ENCODE peak calls at places on chromosome 11, in seven cellular contexts. One of them, this sample, is unnamed.

GRCh38 chr11:88231894-88232482 is 56.7 kb upstream of the RAB38 start:
- DNase-seq in stimulated activated CD4-positive, alpha-beta T cell treated with anti-CD3 and anti-CD28 coated beads, Interleukin-15, amount 100 ng/mL, for 48 hours: no peak
- DNase-seq in activated B cell treated with CpG ODN at 0.5 μM for 24 hours: no peak
- DNase-seq in T-helper 9 cell: no peak
- DNase-seq in T-cell: no peak
- DNase-seq in AG09309: peak
- DNase-seq in NCI-H1417: peak
- DNase-seq in this sample: peak

GRCh38 chr11:84581083-84581482 is 1046.1 kb downstream of the DLG2 start:
- DNase-seq in activated B cell treated with CpG ODN at 0.5 μM for 24 hours: no peak
- DNase-seq in T-helper 9 cell: no peak
- DNase-seq in NCI-H1417: no peak
- DNase-seq in stimulated activated CD4-positive, alpha-beta T cell treated with anti-CD3 and anti-CD28 coated beads, Interleukin-15, amount 100 ng/mL, for 48 hours: no peak
- DNase-seq in AG09309: no peak
- DNase-seq in T-cell: no peak
- DNase-seq in this sample: no peak

GRCh38 chr11:120442031-120442430 is 69.5 kb upstream of the GRIK4 start:
- DNase-seq in AG09309: no peak
- DNase-seq in stimulated activated CD4-positive, alpha-beta T cell treated with anti-CD3 and anti-CD28 coated beads, Interleukin-15, amount 100 ng/mL, for 48 hours: no peak
- DNase-seq in T-helper 9 cell: no peak
- DNase-seq in T-cell: no peak
- DNase-seq in NCI-H1417: no peak
- DNase-seq in activated B cell treated with CpG ODN at 0.5 μM for 24 hours: no peak
- DNase-seq in this sample: no peak

GRCh38 chr11:1763796-1764661 is at the start of gene CTSD:
- DNase-seq in NCI-H1417: peak
- DNase-seq in T-helper 9 cell: peak
- DNase-seq in activated B cell treated with CpG ODN at 0.5 μM for 24 hours: peak
- DNase-seq in AG09309: no peak
- DNase-seq in stimulated activated CD4-positive, alpha-beta T cell treated with anti-CD3 and anti-CD28 coated beads, Interleukin-15, amount 100 ng/mL, for 48 hours: peak
- DNase-seq in T-cell: peak
- DNase-seq in this sample: peak

GRCh38 chr11:8082391-8083087 is 1.5 kb downstream of the TUB start:
- DNase-seq in NCI-H1417: peak
- DNase-seq in activated B cell treated with CpG ODN at 0.5 μM for 24 hours: no peak
- DNase-seq in AG09309: no peak
- DNase-seq in stimulated activated CD4-positive, alpha-beta T cell treated with anti-CD3 and anti-CD28 coated beads, Interleukin-15, amount 100 ng/mL, for 48 hours: no peak
- DNase-seq in T-helper 9 cell: no peak
- DNase-seq in T-cell: no peak
- DNase-seq in this sample: no peak

GRCh38 chr11:10651579-10652361 is 41.8 kb downstream of the IRAG1 start:
- DNase-seq in NCI-H1417: peak
- DNase-seq in T-helper 9 cell: no peak
- DNase-seq in AG09309: no peak
- DNase-seq in activated B cell treated with CpG ODN at 0.5 μM for 24 hours: no peak
- DNase-seq in stimulated activated CD4-positive, alpha-beta T cell treated with anti-CD3 and anti-CD28 coated beads, Interleukin-15, amount 100 ng/mL, for 48 hours: no peak
- DNase-seq in T-cell: no peak
- DNase-seq in this sample: no peak

GRCh38 chr11:78190374-78190773 is 1.7 kb downstream of the USP35 start:
- DNase-seq in T-helper 9 cell: no peak
- DNase-seq in NCI-H1417: no peak
- DNase-seq in T-cell: no peak
- DNase-seq in AG09309: no peak
- DNase-seq in stimulated activated CD4-positive, alpha-beta T cell treated with anti-CD3 and anti-CD28 coated beads, Interleukin-15, amount 100 ng/mL, for 48 hours: no peak
- DNase-seq in activated B cell treated with CpG ODN at 0.5 μM for 24 hours: no peak
- DNase-seq in this sample: no peak

GRCh38 chr11:132987936-132988335 is 544.4 kb downstream of the OPCML start:
- DNase-seq in activated B cell treated with CpG ODN at 0.5 μM for 24 hours: no peak
- DNase-seq in T-cell: no peak
- DNase-seq in AG09309: no peak
- DNase-seq in NCI-H1417: no peak
- DNase-seq in T-helper 9 cell: no peak
- DNase-seq in stimulated activated CD4-positive, alpha-beta T cell treated with anti-CD3 and anti-CD28 coated beads, Interleukin-15, amount 100 ng/mL, for 48 hours: no peak
- DNase-seq in this sample: no peak

GRCh38 chr11:124717421-124717785 is 22.3 kb upstream of the NRGN start:
- DNase-seq in activated B cell treated with CpG ODN at 0.5 μM for 24 hours: no peak
- DNase-seq in T-cell: no peak
- DNase-seq in NCI-H1417: no peak
- DNase-seq in T-helper 9 cell: no peak
- DNase-seq in stimulated activated CD4-positive, alpha-beta T cell treated with anti-CD3 and anti-CD28 coated beads, Interleukin-15, amount 100 ng/mL, for 48 hours: no peak
- DNase-seq in AG09309: no peak
- DNase-seq in this sample: no peak

GRCh38 chr11:128738942-128739341 is 45.1 kb downstream of the FLI1 start:
- DNase-seq in T-helper 9 cell: no peak
- DNase-seq in AG09309: no peak
- DNase-seq in activated B cell treated with CpG ODN at 0.5 μM for 24 hours: no peak
- DNase-seq in NCI-H1417: no peak
- DNase-seq in stimulated activated CD4-positive, alpha-beta T cell treated with anti-CD3 and anti-CD28 coated beads, Interleukin-15, amount 100 ng/mL, for 48 hours: no peak
- DNase-seq in T-cell: no peak
- DNase-seq in this sample: no peak

GRCh38 chr11:2777871-2778629 is 78.3 kb upstream of the KCNQ1OT1 start:
- DNase-seq in activated B cell treated with CpG ODN at 0.5 μM for 24 hours: peak
- DNase-seq in AG09309: no peak
- DNase-seq in T-cell: no peak
- DNase-seq in NCI-H1417: peak
- DNase-seq in T-helper 9 cell: no peak
- DNase-seq in stimulated activated CD4-positive, alpha-beta T cell treated with anti-CD3 and anti-CD28 coated beads, Interleukin-15, amount 100 ng/mL, for 48 hours: no peak
- DNase-seq in this sample: no peak

GRCh38 chr11:112558691-112559090 is 298.0 kb upstream of the PLET1 start:
- DNase-seq in AG09309: no peak
- DNase-seq in activated B cell treated with CpG ODN at 0.5 μM for 24 hours: no peak
- DNase-seq in stimulated activated CD4-positive, alpha-beta T cell treated with anti-CD3 and anti-CD28 coated beads, Interleukin-15, amount 100 ng/mL, for 48 hours: no peak
- DNase-seq in T-cell: no peak
- DNase-seq in NCI-H1417: no peak
- DNase-seq in T-helper 9 cell: no peak
- DNase-seq in this sample: no peak

GRCh38 chr11:66335531-66336233 is 552 bp downstream of the RIN1 start:
- DNase-seq in activated B cell treated with CpG ODN at 0.5 μM for 24 hours: no peak
- DNase-seq in T-helper 9 cell: no peak
- DNase-seq in NCI-H1417: peak
- DNase-seq in AG09309: no peak
- DNase-seq in T-cell: no peak
- DNase-seq in stimulated activated CD4-positive, alpha-beta T cell treated with anti-CD3 and anti-CD28 coated beads, Interleukin-15, amount 100 ng/mL, for 48 hours: no peak
- DNase-seq in this sample: no peak

GRCh38 chr11:57772562-57772961 is 11.0 kb downstream of the CTNND1 start:
- DNase-seq in AG09309: no peak
- DNase-seq in T-cell: no peak
- DNase-seq in T-helper 9 cell: no peak
- DNase-seq in activated B cell treated with CpG ODN at 0.5 μM for 24 hours: no peak
- DNase-seq in stimulated activated CD4-positive, alpha-beta T cell treated with anti-CD3 and anti-CD28 coated beads, Interleukin-15, amount 100 ng/mL, for 48 hours: no peak
- DNase-seq in NCI-H1417: no peak
- DNase-seq in this sample: no peak

GRCh38 chr11:83724704-83725114 is 438.5 kb upstream of the CCDC90B start:
- DNase-seq in AG09309: no peak
- DNase-seq in T-helper 9 cell: no peak
- DNase-seq in activated B cell treated with CpG ODN at 0.5 μM for 24 hours: no peak
- DNase-seq in NCI-H1417: peak
- DNase-seq in stimulated activated CD4-positive, alpha-beta T cell treated with anti-CD3 and anti-CD28 coated beads, Interleukin-15, amount 100 ng/mL, for 48 hours: no peak
- DNase-seq in T-cell: no peak
- DNase-seq in this sample: no peak

GRCh38 chr11:88849368-88849767 is 216.4 kb downstream of the GRM5 start:
- DNase-seq in stimulated activated CD4-positive, alpha-beta T cell treated with anti-CD3 and anti-CD28 coated beads, Interleukin-15, amount 100 ng/mL, for 48 hours: no peak
- DNase-seq in T-cell: no peak
- DNase-seq in activated B cell treated with CpG ODN at 0.5 μM for 24 hours: no peak
- DNase-seq in T-helper 9 cell: no peak
- DNase-seq in AG09309: peak
- DNase-seq in NCI-H1417: no peak
- DNase-seq in this sample: no peak

GRCh38 chr11:74696932-74697687 is 34.1 kb downstream of the CHRDL2 start:
- DNase-seq in activated B cell treated with CpG ODN at 0.5 μM for 24 hours: no peak
- DNase-seq in NCI-H1417: no peak
- DNase-seq in AG09309: peak
- DNase-seq in T-helper 9 cell: no peak
- DNase-seq in T-cell: no peak
- DNase-seq in stimulated activated CD4-positive, alpha-beta T cell treated with anti-CD3 and anti-CD28 coated beads, Interleukin-15, amount 100 ng/mL, for 48 hours: no peak
- DNase-seq in this sample: no peak

GRCh38 chr11:70111269-70112016 is 33.3 kb downstream of the ANO1 start:
- DNase-seq in AG09309: peak
- DNase-seq in stimulated activated CD4-positive, alpha-beta T cell treated with anti-CD3 and anti-CD28 coated beads, Interleukin-15, amount 100 ng/mL, for 48 hours: no peak
- DNase-seq in T-cell: no peak
- DNase-seq in T-helper 9 cell: no peak
- DNase-seq in NCI-H1417: peak
- DNase-seq in activated B cell treated with CpG ODN at 0.5 μM for 24 hours: no peak
- DNase-seq in this sample: no peak

GRCh38 chr11:124638500-124638899 is 15.8 kb downstream of the TBRG1 start:
- DNase-seq in T-helper 9 cell: no peak
- DNase-seq in AG09309: no peak
- DNase-seq in T-cell: no peak
- DNase-seq in activated B cell treated with CpG ODN at 0.5 μM for 24 hours: no peak
- DNase-seq in NCI-H1417: no peak
- DNase-seq in stimulated activated CD4-positive, alpha-beta T cell treated with anti-CD3 and anti-CD28 coated beads, Interleukin-15, amount 100 ng/mL, for 48 hours: no peak
- DNase-seq in this sample: no peak

GRCh38 chr11:12469451-12469850 is 92.1 kb downstream of the PARVA start:
- DNase-seq in activated B cell treated with CpG ODN at 0.5 μM for 24 hours: no peak
- DNase-seq in T-helper 9 cell: no peak
- DNase-seq in AG09309: no peak
- DNase-seq in T-cell: no peak
- DNase-seq in stimulated activated CD4-positive, alpha-beta T cell treated with anti-CD3 and anti-CD28 coated beads, Interleukin-15, amount 100 ng/mL, for 48 hours: no peak
- DNase-seq in NCI-H1417: no peak
- DNase-seq in this sample: no peak

GRCh38 chr11:95505927-95506426 is 275.0 kb upstream of the SESN3 start:
- DNase-seq in activated B cell treated with CpG ODN at 0.5 μM for 24 hours: no peak
- DNase-seq in T-cell: no peak
- DNase-seq in stimulated activated CD4-positive, alpha-beta T cell treated with anti-CD3 and anti-CD28 coated beads, Interleukin-15, amount 100 ng/mL, for 48 hours: no peak
- DNase-seq in NCI-H1417: no peak
- DNase-seq in T-helper 9 cell: no peak
- DNase-seq in AG09309: peak
- DNase-seq in this sample: no peak

GRCh38 chr11:128342511-128343133 is 244.7 kb downstream of the ETS1 start:
- DNase-seq in activated B cell treated with CpG ODN at 0.5 μM for 24 hours: no peak
- DNase-seq in stimulated activated CD4-positive, alpha-beta T cell treated with anti-CD3 and anti-CD28 coated beads, Interleukin-15, amount 100 ng/mL, for 48 hours: peak
- DNase-seq in T-helper 9 cell: peak
- DNase-seq in NCI-H1417: peak
- DNase-seq in T-cell: peak
- DNase-seq in AG09309: peak
- DNase-seq in this sample: no peak

GRCh38 chr11:118258410-118258809 is 5.7 kb downstream of the MPZL2 start:
- DNase-seq in T-helper 9 cell: no peak
- DNase-seq in T-cell: no peak
- DNase-seq in activated B cell treated with CpG ODN at 0.5 μM for 24 hours: no peak
- DNase-seq in AG09309: no peak
- DNase-seq in NCI-H1417: peak
- DNase-seq in stimulated activated CD4-positive, alpha-beta T cell treated with anti-CD3 and anti-CD28 coated beads, Interleukin-15, amount 100 ng/mL, for 48 hours: no peak
- DNase-seq in this sample: no peak

GRCh38 chr11:118139578-118139977 is 13.0 kb downstream of the SCN4B start:
- DNase-seq in AG09309: no peak
- DNase-seq in T-helper 9 cell: no peak
- DNase-seq in activated B cell treated with CpG ODN at 0.5 μM for 24 hours: no peak
- DNase-seq in NCI-H1417: no peak
- DNase-seq in T-cell: no peak
- DNase-seq in stimulated activated CD4-positive, alpha-beta T cell treated with anti-CD3 and anti-CD28 coated beads, Interleukin-15, amount 100 ng/mL, for 48 hours: no peak
- DNase-seq in this sample: no peak

GRCh38 chr11:66845876-66846212 is 2.6 kb downstream of the RCE1 start:
- DNase-seq in T-helper 9 cell: no peak
- DNase-seq in NCI-H1417: no peak
- DNase-seq in stimulated activated CD4-positive, alpha-beta T cell treated with anti-CD3 and anti-CD28 coated beads, Interleukin-15, amount 100 ng/mL, for 48 hours: no peak
- DNase-seq in AG09309: no peak
- DNase-seq in T-cell: no peak
- DNase-seq in activated B cell treated with CpG ODN at 0.5 μM for 24 hours: no peak
- DNase-seq in this sample: no peak

GRCh38 chr11:108498816-108499408 is 728 bp upstream of the POGLUT3 start:
- DNase-seq in stimulated activated CD4-positive, alpha-beta T cell treated with anti-CD3 and anti-CD28 coated beads, Interleukin-15, amount 100 ng/mL, for 48 hours: no peak
- DNase-seq in activated B cell treated with CpG ODN at 0.5 μM for 24 hours: no peak
- DNase-seq in T-cell: no peak
- DNase-seq in AG09309: no peak
- DNase-seq in T-helper 9 cell: no peak
- DNase-seq in NCI-H1417: no peak
- DNase-seq in this sample: no peak

GRCh38 chr11:32176223-32176811 is 85.4 kb downstream of the RCN1 start:
- DNase-seq in T-helper 9 cell: peak
- DNase-seq in activated B cell treated with CpG ODN at 0.5 μM for 24 hours: peak
- DNase-seq in T-cell: peak
- DNase-seq in NCI-H1417: peak
- DNase-seq in stimulated activated CD4-positive, alpha-beta T cell treated with anti-CD3 and anti-CD28 coated beads, Interleukin-15, amount 100 ng/mL, for 48 hours: peak
- DNase-seq in AG09309: peak
- DNase-seq in this sample: peak

GRCh38 chr11:8049084-8049483 is 31.9 kb upstream of the TUB start:
- DNase-seq in activated B cell treated with CpG ODN at 0.5 μM for 24 hours: no peak
- DNase-seq in NCI-H1417: no peak
- DNase-seq in stimulated activated CD4-positive, alpha-beta T cell treated with anti-CD3 and anti-CD28 coated beads, Interleukin-15, amount 100 ng/mL, for 48 hours: no peak
- DNase-seq in T-helper 9 cell: no peak
- DNase-seq in AG09309: no peak
- DNase-seq in T-cell: no peak
- DNase-seq in this sample: no peak

GRCh38 chr11:14386895-14387480 is 28.0 kb upstream of the RRAS2 start:
- DNase-seq in AG09309: peak
- DNase-seq in T-helper 9 cell: no peak
- DNase-seq in T-cell: no peak
- DNase-seq in stimulated activated CD4-positive, alpha-beta T cell treated with anti-CD3 and anti-CD28 coated beads, Interleukin-15, amount 100 ng/mL, for 48 hours: no peak
- DNase-seq in activated B cell treated with CpG ODN at 0.5 μM for 24 hours: no peak
- DNase-seq in NCI-H1417: peak
- DNase-seq in this sample: no peak

GRCh38 chr11:76269661-76270322 is 63.5 kb upstream of the WNT11 start:
- DNase-seq in activated B cell treated with CpG ODN at 0.5 μM for 24 hours: no peak
- DNase-seq in AG09309: no peak
- DNase-seq in T-helper 9 cell: no peak
- DNase-seq in stimulated activated CD4-positive, alpha-beta T cell treated with anti-CD3 and anti-CD28 coated beads, Interleukin-15, amount 100 ng/mL, for 48 hours: no peak
- DNase-seq in NCI-H1417: no peak
- DNase-seq in T-cell: no peak
- DNase-seq in this sample: no peak

GRCh38 chr11:116193321-116194114 is 579.3 kb downstream of the BUD13 start:
- DNase-seq in T-helper 9 cell: no peak
- DNase-seq in AG09309: peak
- DNase-seq in T-cell: no peak
- DNase-seq in stimulated activated CD4-positive, alpha-beta T cell treated with anti-CD3 and anti-CD28 coated beads, Interleukin-15, amount 100 ng/mL, for 48 hours: no peak
- DNase-seq in activated B cell treated with CpG ODN at 0.5 μM for 24 hours: no peak
- DNase-seq in NCI-H1417: peak
- DNase-seq in this sample: no peak

GRCh38 chr11:44818110-44818509 is 91.3 kb downstream of the TSPAN18 start:
- DNase-seq in stimulated activated CD4-positive, alpha-beta T cell treated with anti-CD3 and anti-CD28 coated beads, Interleukin-15, amount 100 ng/mL, for 48 hours: no peak
- DNase-seq in T-helper 9 cell: no peak
- DNase-seq in NCI-H1417: no peak
- DNase-seq in T-cell: no peak
- DNase-seq in AG09309: no peak
- DNase-seq in activated B cell treated with CpG ODN at 0.5 μM for 24 hours: no peak
- DNase-seq in this sample: no peak

GRCh38 chr11:110079726-110080125 is 13.5 kb upstream of the ZC3H12C start:
- DNase-seq in activated B cell treated with CpG ODN at 0.5 μM for 24 hours: no peak
- DNase-seq in AG09309: no peak
- DNase-seq in stimulated activated CD4-positive, alpha-beta T cell treated with anti-CD3 and anti-CD28 coated beads, Interleukin-15, amount 100 ng/mL, for 48 hours: no peak
- DNase-seq in T-cell: no peak
- DNase-seq in T-helper 9 cell: no peak
- DNase-seq in NCI-H1417: no peak
- DNase-seq in this sample: no peak

GRCh38 chr11:74004694-74005615 is 3.9 kb downstream of the UCP3 start:
- DNase-seq in AG09309: no peak
- DNase-seq in T-cell: peak
- DNase-seq in T-helper 9 cell: peak
- DNase-seq in activated B cell treated with CpG ODN at 0.5 μM for 24 hours: no peak
- DNase-seq in NCI-H1417: no peak
- DNase-seq in stimulated activated CD4-positive, alpha-beta T cell treated with anti-CD3 and anti-CD28 coated beads, Interleukin-15, amount 100 ng/mL, for 48 hours: peak
- DNase-seq in this sample: peak

GRCh38 chr11:114953039-114953438 is 274.7 kb downstream of the NXPE2 start:
- DNase-seq in stimulated activated CD4-positive, alpha-beta T cell treated with anti-CD3 and anti-CD28 coated beads, Interleukin-15, amount 100 ng/mL, for 48 hours: no peak
- DNase-seq in activated B cell treated with CpG ODN at 0.5 μM for 24 hours: no peak
- DNase-seq in T-helper 9 cell: no peak
- DNase-seq in AG09309: no peak
- DNase-seq in NCI-H1417: peak
- DNase-seq in T-cell: no peak
- DNase-seq in this sample: no peak

GRCh38 chr11:118607401-118608267 is at the start of gene PHLDB1:
- DNase-seq in activated B cell treated with CpG ODN at 0.5 μM for 24 hours: peak
- DNase-seq in NCI-H1417: peak
- DNase-seq in T-helper 9 cell: peak
- DNase-seq in stimulated activated CD4-positive, alpha-beta T cell treated with anti-CD3 and anti-CD28 coated beads, Interleukin-15, amount 100 ng/mL, for 48 hours: peak
- DNase-seq in T-cell: peak
- DNase-seq in AG09309: no peak
- DNase-seq in this sample: peak

GRCh38 chr11:78372114-78372768 is 45.4 kb downstream of the GAB2 start:
- DNase-seq in activated B cell treated with CpG ODN at 0.5 μM for 24 hours: no peak
- DNase-seq in stimulated activated CD4-positive, alpha-beta T cell treated with anti-CD3 and anti-CD28 coated beads, Interleukin-15, amount 100 ng/mL, for 48 hours: no peak
- DNase-seq in NCI-H1417: no peak
- DNase-seq in AG09309: no peak
- DNase-seq in T-cell: no peak
- DNase-seq in T-helper 9 cell: no peak
- DNase-seq in this sample: no peak